ENCODE peak calls at places on chromosomes 11 and 22, in seven cellular contexts. F is body of pancreas, Q is hepatocyte, S is esophagus muscularis mucosa, C is heart right ventricle, W is upper lobe of right lung, Y is OCI-LY7. U is an unnamed sample.

GRCh38 chr11:35144811-35145210 is 5.8 kb downstream of the CD44 start:
- DNase-seq in F (no peak), Q (no peak), S (no peak), C (no peak), W (no peak), Y (no peak), U (no peak)

GRCh38 chr11:7251836-7252682 is at the start of gene SYT9:
- DNase-seq in F (peak), Q (peak), S (no peak), C (peak), W (peak), Y (no peak), U (peak)

GRCh38 chr22:46738961-46739870 is 1.2 kb upstream of the CERK start:
- DNase-seq in F (peak), Q (peak), S (no peak), C (no peak), W (no peak), Y (peak), U (peak)

GRCh38 chr11:122140535-122140934 is 24.5 kb upstream of the BLID start:
- DNase-seq in F (no peak), Q (no peak), S (no peak), C (no peak), W (no peak), Y (no peak), U (no peak)

GRCh38 chr22:45480717-45481116 is 22.0 kb upstream of the FBLN1 start:
- DNase-seq in F (no peak), Q (no peak), S (no peak), C (no peak), W (no peak), Y (no peak), U (no peak)

GRCh38 chr22:18156878-18157713 is 7.1 kb downstream of the USP18 start:
- DNase-seq in F (peak), Q (peak), S (no peak), C (peak), W (peak), Y (peak), U (peak)

GRCh38 chr11:121494355-121495099 is 41.8 kb upstream of the SORL1-AS1 start:
- DNase-seq in F (no peak), Q (no peak), S (no peak), C (no peak), W (no peak), Y (peak), U (no peak)

GRCh38 chr11:116691779-116692178 is 81.0 kb downstream of the BUD13 start:
- DNase-seq in F (peak), Q (peak), S (no peak), C (no peak), W (no peak), Y (peak), U (peak)

GRCh38 chr22:50713571-50714056 is 24.4 kb upstream of the ACR start:
- DNase-seq in F (peak), Q (no peak), S (no peak), C (no peak), W (no peak), Y (no peak), U (no peak)

GRCh38 chr11:132030896-132031295 is 660.5 kb downstream of the NTM start:
- DNase-seq in F (no peak), Q (no peak), S (peak), C (no peak), W (no peak), Y (no peak), U (no peak)

GRCh38 chr22:44620129-44620840 is 81.7 kb upstream of the PRR5 start:
- DNase-seq in F (peak), Q (peak), S (no peak), C (peak), W (no peak), Y (peak), U (peak)

GRCh38 chr11:16511109-16511806 is 154.9 kb upstream of the SOX6 start:
- DNase-seq in F (no peak), Q (peak), S (no peak), C (no peak), W (no peak), Y (no peak), U (no peak)

GRCh38 chr22:44667829-44668189 is 34.2 kb upstream of the PRR5 start:
- DNase-seq in F (no peak), Q (no peak), S (no peak), C (no peak), W (no peak), Y (no peak), U (no peak)

GRCh38 chr11:71304045-71304444 is 51.7 kb upstream of the SHANK2 start:
- DNase-seq in F (no peak), Q (no peak), S (peak), C (no peak), W (no peak), Y (no peak), U (no peak)

GRCh38 chr11:59394186-59394585 is 32.0 kb downstream of the OR5A2 start:
- DNase-seq in F (no peak), Q (no peak), S (no peak), C (no peak), W (no peak), Y (no peak), U (no peak)

GRCh38 chr11:75577198-75577597 is 15.1 kb downstream of the SERPINH1 start:
- DNase-seq in F (peak), Q (peak), S (no peak), C (peak), W (peak), Y (peak), U (peak)

GRCh38 chr22:50112151-50113118 is 22.6 kb downstream of the MOV10L1 start:
- DNase-seq in F (peak), Q (peak), S (no peak), C (peak), W (no peak), Y (no peak), U (no peak)

GRCh38 chr22:36284171-36284571 is 31.2 kb downstream of the APOL1 start:
- DNase-seq in F (no peak), Q (no peak), S (no peak), C (no peak), W (peak), Y (no peak), U (no peak)

GRCh38 chr22:33057363-33057995 is 702 bp downstream of the SYN3 start:
- DNase-seq in F (no peak), Q (no peak), S (no peak), C (no peak), W (no peak), Y (no peak), U (no peak)

GRCh38 chr11:27204527-27204926 is 158.5 kb downstream of the CCDC34 start:
- DNase-seq in F (peak), Q (no peak), S (no peak), C (no peak), W (no peak), Y (peak), U (no peak)

GRCh38 chr11:25970726-25971508 is 361.0 kb upstream of the ANO3 start:
- DNase-seq in F (no peak), Q (no peak), S (no peak), C (no peak), W (no peak), Y (peak), U (no peak)

GRCh38 chr11:72228229-72228843 is 3.8 kb downstream of the INPPL1 start:
- DNase-seq in F (no peak), Q (peak), S (no peak), C (peak), W (peak), Y (no peak), U (no peak)

GRCh38 chr22:20129747-20130014 is 1.9 kb upstream of the ZDHHC8 start:
- DNase-seq in F (no peak), Q (no peak), S (no peak), C (no peak), W (no peak), Y (no peak), U (no peak)

GRCh38 chr11:82675838-82676237 is 57.8 kb downstream of the FAM181B start:
- DNase-seq in F (no peak), Q (no peak), S (no peak), C (no peak), W (no peak), Y (no peak), U (no peak)

GRCh38 chr11:78100276-78101040 is 20.8 kb upstream of the NDUFC2 start:
- DNase-seq in F (no peak), Q (no peak), S (no peak), C (no peak), W (no peak), Y (no peak), U (no peak)

GRCh38 chr11:73185680-73186293 is 32.3 kb upstream of the P2RY2 start:
- DNase-seq in F (no peak), Q (no peak), S (no peak), C (no peak), W (no peak), Y (no peak), U (no peak)

GRCh38 chr11:11263238-11264030 is 89.6 kb downstream of the CSNK2A3 start:
- DNase-seq in F (peak), Q (no peak), S (no peak), C (no peak), W (no peak), Y (no peak), U (no peak)

GRCh38 chr22:16955678-16956210 is 52.3 kb downstream of the GAB4 start:
- DNase-seq in F (no peak), Q (peak), S (peak), C (peak), W (no peak), Y (no peak), U (no peak)

GRCh38 chr11:68214173-68215086 is 1.3 kb upstream of the KMT5B start:
- DNase-seq in F (peak), Q (no peak), S (no peak), C (peak), W (peak), Y (no peak), U (peak)

GRCh38 chr11:132142102-132142501 is 771.7 kb downstream of the NTM start:
- DNase-seq in F (no peak), Q (no peak), S (no peak), C (no peak), W (no peak), Y (no peak), U (no peak)

GRCh38 chr11:123103326-123103980 is 41.5 kb upstream of the HSPA8 start:
- DNase-seq in F (peak), Q (peak), S (peak), C (peak), W (no peak), Y (peak), U (no peak)

GRCh38 chr11:89667001-89667400 is 43.1 kb upstream of the TRIM77 start:
- DNase-seq in F (no peak), Q (no peak), S (no peak), C (no peak), W (no peak), Y (no peak), U (no peak)

GRCh38 chr11:87421422-87421821 is 383.7 kb downstream of the TMEM135 start:
- DNase-seq in F (peak), Q (peak), S (peak), C (peak), W (no peak), Y (peak), U (peak)

GRCh38 chr11:35845860-35846259 is 98.0 kb upstream of the LDLRAD3 start:
- DNase-seq in F (no peak), Q (no peak), S (no peak), C (no peak), W (no peak), Y (no peak), U (no peak)

GRCh38 chr11:70271635-70271953 is 1.1 kb downstream of the PPFIA1 start:
- DNase-seq in F (no peak), Q (no peak), S (no peak), C (no peak), W (no peak), Y (no peak), U (no peak)

GRCh38 chr11:118136826-118137225 is 15.8 kb downstream of the SCN4B start:
- DNase-seq in F (no peak), Q (no peak), S (no peak), C (no peak), W (peak), Y (no peak), U (no peak)

GRCh38 chr11:3164540-3165151 is 464 bp downstream of the OSBPL5 start:
- DNase-seq in F (no peak), Q (no peak), S (no peak), C (no peak), W (peak), Y (no peak), U (no peak)

GRCh38 chr22:42794551-42795510 is 62.2 kb downstream of the ARFGAP3 start:
- DNase-seq in F (no peak), Q (no peak), S (no peak), C (no peak), W (peak), Y (no peak), U (no peak)

GRCh38 chr22:25407859-25408229 is 156.6 kb upstream of the GRK3 start:
- DNase-seq in F (no peak), Q (no peak), S (no peak), C (no peak), W (peak), Y (no peak), U (no peak)

DNA sequence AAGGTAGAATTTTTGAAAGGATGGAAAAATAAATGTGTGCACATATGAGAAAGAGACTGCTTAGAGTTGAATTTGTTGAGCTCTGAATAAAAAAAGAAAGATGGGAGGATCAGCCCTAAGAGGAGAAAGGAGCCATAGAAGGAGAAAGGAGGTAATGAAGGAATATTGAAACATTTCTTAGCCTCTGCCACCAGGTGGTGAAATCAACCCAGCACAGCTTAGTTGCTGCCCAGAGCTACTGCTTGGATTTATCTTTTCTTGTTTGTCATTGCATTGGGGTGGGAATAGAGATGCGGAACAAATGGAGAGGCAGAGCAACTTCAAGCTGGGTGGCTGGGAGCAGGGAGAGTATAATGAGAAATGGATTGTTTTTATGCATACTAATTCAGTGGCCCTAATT is 80.4 kb downstream of the SERGEF start:
- DNase-seq in F (no peak), Q (no peak), S (no peak), C (no peak), W (no peak), Y (no peak), U (no peak)
- TF ChIP-seq CTCF in F (no peak), Q (no peak), S (no peak), C (no peak), W (no peak), Y (peak), U (no peak)

GRCh38 chr11:101103431-101103830 is 26.2 kb downstream of the PGR start:
- DNase-seq in F (no peak), Q (no peak), S (no peak), C (no peak), W (no peak), Y (no peak), U (no peak)
- TF ChIP-seq CTCF in F (no peak), Q (no peak), S (no peak), C (no peak), W (no peak), Y (no peak), U (no peak)

GRCh38 chr11:133964946-133965632 is 8.3 kb upstream of the IGSF9B start:
- DNase-seq in F (no peak), Q (peak), S (no peak), C (no peak), W (no peak), Y (no peak), U (no peak)

GRCh38 chr11:133967599-133968238 is 11.0 kb upstream of the IGSF9B start:
- DNase-seq in F (no peak), Q (no peak), S (no peak), C (no peak), W (no peak), Y (no peak), U (no peak)

GRCh38 chr11:133968300-133968699 is 11.5 kb upstream of the IGSF9B start:
- DNase-seq in F (no peak), Q (no peak), S (no peak), C (no peak), W (no peak), Y (no peak), U (no peak)

GRCh38 chr11:133966147-133966546 is 9.4 kb upstream of the IGSF9B start:
- DNase-seq in F (no peak), Q (no peak), S (no peak), C (no peak), W (no peak), Y (no peak), U (no peak)

DNA sequence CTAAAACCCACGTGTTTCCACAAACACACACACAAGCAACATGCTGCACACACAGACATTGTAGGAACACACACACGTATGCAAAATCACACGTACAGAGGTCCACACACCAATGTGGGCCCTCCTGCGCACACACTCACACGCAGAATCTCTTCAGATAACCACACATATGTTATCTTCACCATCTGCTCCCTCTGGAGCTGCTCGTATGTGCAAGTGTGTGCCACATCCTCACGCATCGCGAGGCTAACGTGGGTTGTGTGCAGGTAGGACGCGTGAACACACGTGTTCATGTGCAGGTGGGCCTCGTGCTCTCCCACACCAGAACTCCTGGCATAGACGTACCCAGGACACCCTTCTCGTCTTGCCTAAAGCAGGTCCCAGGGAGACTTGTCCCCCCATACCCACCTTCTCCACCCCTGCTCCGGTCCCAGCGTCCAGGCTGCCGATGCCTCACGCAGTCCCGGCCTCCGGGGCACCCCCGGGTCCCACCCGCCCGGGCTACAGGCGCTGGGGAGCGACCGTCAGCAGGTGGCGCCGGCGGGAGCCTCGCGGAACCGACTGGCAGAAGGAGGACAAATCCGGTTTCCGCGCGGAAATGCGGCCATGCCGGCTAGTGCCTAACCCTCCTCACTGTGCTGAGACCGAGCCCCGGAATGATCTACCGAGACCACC is 10.3 kb upstream of the IGSF9B start:
- DNase-seq in F (peak), Q (no peak), S (no peak), C (peak), W (no peak), Y (no peak), U (no peak)
- TF ChIP-seq CTCF in F (peak), Q (peak), S (peak), C (peak), W (peak), Y (peak), U (peak)

DNA sequence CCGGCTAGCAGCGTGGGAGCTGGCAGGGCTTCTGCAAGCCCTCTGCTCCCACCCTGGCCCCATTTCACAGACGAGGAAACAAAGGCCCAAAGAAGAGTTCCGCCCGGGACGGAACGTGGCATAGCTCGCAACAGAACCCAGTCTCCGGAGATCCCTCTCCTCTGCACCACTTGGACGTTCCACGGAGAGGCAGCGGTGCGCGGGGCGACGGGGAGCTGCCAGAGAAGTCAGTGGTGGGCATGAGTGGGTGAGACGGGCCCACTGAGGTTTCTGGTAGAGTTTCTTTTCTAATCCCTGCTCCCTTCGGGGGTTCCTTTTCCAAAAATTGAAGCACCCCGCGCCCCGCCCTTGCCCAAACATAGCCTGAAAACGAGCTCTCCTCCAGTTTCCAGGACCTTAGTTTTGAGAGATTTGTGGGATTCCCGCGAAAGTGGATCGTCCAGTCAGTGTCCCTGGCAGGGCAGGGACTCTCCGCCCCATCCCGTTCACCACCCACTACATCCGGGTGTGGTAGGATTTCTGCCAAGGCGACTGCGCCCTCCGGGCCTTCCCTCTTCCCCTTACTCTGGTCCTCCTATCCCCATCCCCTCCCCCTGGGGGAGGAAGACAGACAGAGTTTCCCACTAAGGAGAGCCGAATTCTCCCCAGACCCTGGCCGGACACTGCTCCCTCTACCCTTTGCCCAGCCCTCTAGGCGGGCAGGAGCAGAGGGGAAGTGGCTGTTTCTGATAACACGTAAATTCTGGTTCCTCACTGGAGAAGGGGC is 764 bp upstream of the NECTIN1 start:
- DNase-seq in F (peak), Q (peak), S (no peak), C (peak), W (peak), Y (no peak), U (peak)
- TF ChIP-seq CTCF in F (no peak), Q (no peak), S (no peak), C (no peak), W (peak), Y (peak), U (peak)

DNA sequence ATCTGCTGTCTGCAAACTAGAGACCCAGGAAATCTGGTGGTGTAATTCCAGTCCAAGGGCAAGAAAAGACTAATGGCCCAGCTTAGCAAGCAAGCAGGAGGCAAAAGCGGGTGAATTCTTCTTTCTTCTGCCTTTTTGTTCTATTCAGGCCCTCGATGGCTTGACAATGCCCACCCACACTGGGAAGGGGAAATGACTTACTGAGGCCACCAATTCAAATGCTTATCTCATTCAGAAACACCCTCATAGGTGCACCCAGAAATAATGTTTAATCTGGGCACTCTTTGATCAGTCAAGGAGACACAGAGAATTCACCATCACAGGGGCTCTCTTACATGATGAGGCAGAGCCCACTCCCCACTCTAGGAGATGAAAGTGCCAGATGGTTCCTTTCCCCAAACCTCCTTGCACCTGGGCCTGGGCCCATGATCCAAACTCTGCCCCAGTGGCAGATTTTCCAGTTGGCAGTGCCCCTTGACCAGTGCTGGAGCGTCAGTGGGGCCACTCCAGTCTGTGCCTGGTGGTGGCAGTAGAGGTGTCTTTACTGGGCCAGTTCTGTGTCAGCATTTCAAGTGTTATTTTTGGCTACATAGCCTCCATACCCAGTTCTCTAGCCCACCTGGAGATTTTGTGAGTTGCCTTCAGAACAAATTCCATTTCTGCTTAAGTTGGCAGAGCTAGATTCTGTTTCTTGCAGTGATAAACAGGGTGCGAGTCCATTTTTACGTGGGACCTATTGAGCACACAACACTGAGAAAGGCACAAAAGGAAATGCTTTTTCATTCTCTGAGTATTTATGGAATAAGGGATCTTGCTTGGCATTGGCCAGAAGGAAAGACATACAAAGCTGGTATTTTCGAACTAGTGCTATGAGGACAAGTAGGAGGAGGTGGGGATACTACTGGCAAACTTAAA is 7.5 kb downstream of the ELMOD1 start:
- DNase-seq in F (no peak), Q (peak), S (peak), C (no peak), W (peak), Y (peak), U (no peak)
- TF ChIP-seq CTCF in F (no peak), Q (peak), S (peak), C (peak), W (peak), Y (peak), U (peak)